ENCODE peak calls at places on chromosomes 6 and 20, in four cellular contexts. One of them, this sample, is unnamed.

GRCh38 chr6:148342146-148343027 is at the start of gene SASH1:
- DNase-seq in K562: no peak
- DNase-seq in HepG2: peak; percentile 96
- DNase-seq in HCT116: peak; percentile 62
- DNase-seq in this sample: no peak

GRCh38 chr20:14775778-14776177 is 438.4 kb upstream of the FLRT3 start:
- DNase-seq in HepG2: peak; percentile 64
- DNase-seq in HCT116: peak; percentile 8
- DNase-seq in K562: no peak
- DNase-seq in this sample: no peak

GRCh38 chr6:146551545-146551944 is 7.9 kb downstream of the RAB32 start:
- DNase-seq in K562: no peak
- DNase-seq in HCT116: no peak
- DNase-seq in HepG2: no peak
- DNase-seq in this sample: no peak

GRCh38 chr20:51461306-51461705 is 81.2 kb downstream of the NFATC2 start:
- DNase-seq in HepG2: no peak
- DNase-seq in HCT116: no peak
- DNase-seq in K562: no peak
- DNase-seq in this sample: no peak

GRCh38 chr6:27139753-27140522 is 107.6 kb upstream of the PRSS16 start:
- DNase-seq in K562: peak; percentile 24
- DNase-seq in HepG2: no peak
- DNase-seq in HCT116: no peak
- DNase-seq in this sample: no peak

GRCh38 chr6:165677091-165677490 is 14.1 kb upstream of the PDE10A start:
- DNase-seq in HepG2: no peak
- DNase-seq in K562: no peak
- DNase-seq in HCT116: no peak
- DNase-seq in this sample: no peak

GRCh38 chr6:5529733-5530132 is 268.4 kb downstream of the FARS2 start:
- DNase-seq in HCT116: no peak
- DNase-seq in K562: no peak
- DNase-seq in HepG2: no peak
- DNase-seq in this sample: no peak

GRCh38 chr6:34179106-34179720 is 33.3 kb upstream of the GRM4 start:
- DNase-seq in HCT116: no peak
- DNase-seq in HepG2: no peak
- DNase-seq in K562: no peak
- DNase-seq in this sample: no peak

GRCh38 chr6:150557043-150557599 is 42.6 kb upstream of the PLEKHG1 start:
- DNase-seq in K562: no peak
- DNase-seq in HCT116: no peak
- DNase-seq in HepG2: no peak
- DNase-seq in this sample: no peak

GRCh38 chr20:46206025-46206424 is 87.9 kb downstream of the CD40 start:
- DNase-seq in HCT116: no peak
- DNase-seq in HepG2: no peak
- DNase-seq in K562: peak; percentile 35
- DNase-seq in this sample: peak; percentile 25

GRCh38 chr6:19691465-19692167 is 145.6 kb upstream of the ID4 start:
- DNase-seq in K562: no peak
- DNase-seq in HepG2: no peak
- DNase-seq in HCT116: no peak
- DNase-seq in this sample: no peak

GRCh38 chr6:118902731-118903130 is 8.8 kb downstream of the ASF1A start:
- DNase-seq in HCT116: no peak
- DNase-seq in HepG2: no peak
- DNase-seq in K562: no peak
- DNase-seq in this sample: no peak

GRCh38 chr6:31791324-31792089 is 4.0 kb downstream of the VARS1 start:
- DNase-seq in HepG2: peak; percentile 65
- DNase-seq in K562: peak; percentile 84
- DNase-seq in HCT116: no peak
- DNase-seq in this sample: no peak

GRCh38 chr20:21564127-21564773 is 50.4 kb upstream of the NKX2-2 start:
- DNase-seq in HCT116: no peak
- DNase-seq in HepG2: peak; percentile 84
- DNase-seq in K562: no peak
- DNase-seq in this sample: no peak

GRCh38 chr6:14559754-14560527 is 442.4 kb downstream of the CD83 start:
- DNase-seq in HCT116: no peak
- DNase-seq in K562: no peak
- DNase-seq in HepG2: no peak
- DNase-seq in this sample: no peak

DNA sequence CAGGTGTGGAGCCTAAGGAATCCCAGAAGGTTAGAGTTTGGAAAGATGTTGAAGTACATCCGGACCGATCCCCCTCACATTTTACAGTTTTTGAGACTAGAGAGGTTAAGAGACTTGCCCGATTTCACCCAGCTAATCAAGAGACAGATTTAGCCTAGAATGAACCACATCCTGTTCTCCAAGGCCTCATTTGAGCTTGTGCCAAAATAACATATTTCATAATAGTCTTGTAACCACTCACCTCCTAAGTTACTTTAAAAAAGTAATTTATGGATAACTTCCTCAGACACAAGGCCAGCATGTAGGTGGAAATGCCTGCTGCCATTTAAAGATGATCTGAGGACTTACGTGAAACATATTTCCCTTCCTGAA is 39.8 kb upstream of the ARHGAP18 start:
- DNase-seq in K562: no peak
- DNase-seq in HepG2: no peak
- DNase-seq in HCT116: peak; percentile 82
- DNase-seq in this sample: no peak
- TF ChIP-seq POLR2AphosphoS5 in K562: no peak
- TF ChIP-seq POLR2AphosphoS5 in HepG2: no peak
- TF ChIP-seq POLR2AphosphoS5 in HCT116: no peak
- TF ChIP-seq POLR2AphosphoS5 in this sample: no peak

GRCh38 chr6:7917729-7918128 is 7.1 kb upstream of the TXNDC5 start:
- DNase-seq in HepG2: peak; percentile 71
- DNase-seq in K562: no peak
- DNase-seq in HCT116: no peak
- DNase-seq in this sample: no peak
- TF ChIP-seq TCF7L2 in HepG2: no peak
- TF ChIP-seq TCF7L2 in K562: no peak
- TF ChIP-seq TCF7L2 in HCT116: no peak
- TF ChIP-seq TCF7L2 in this sample: no peak

GRCh38 chr6:192313-192664 is 100.0 kb upstream of the DUSP22 start:
- DNase-seq in HCT116: no peak
- DNase-seq in K562: no peak
- DNase-seq in HepG2: no peak
- DNase-seq in this sample: no peak

GRCh38 chr6:191487-192312 is 100.6 kb upstream of the DUSP22 start:
- DNase-seq in HCT116: no peak
- DNase-seq in K562: no peak
- DNase-seq in HepG2: no peak
- DNase-seq in this sample: no peak

GRCh38 chr6:189676-190075 is 102.6 kb upstream of the DUSP22 start:
- DNase-seq in HepG2: no peak
- DNase-seq in HCT116: no peak
- DNase-seq in K562: no peak
- DNase-seq in this sample: no peak

GRCh38 chr6:188821-189655 is 103.2 kb upstream of the DUSP22 start:
- DNase-seq in HepG2: peak; percentile 90
- DNase-seq in HCT116: peak; percentile 72
- DNase-seq in K562: peak; percentile 84
- DNase-seq in this sample: peak; percentile 64

DNA sequence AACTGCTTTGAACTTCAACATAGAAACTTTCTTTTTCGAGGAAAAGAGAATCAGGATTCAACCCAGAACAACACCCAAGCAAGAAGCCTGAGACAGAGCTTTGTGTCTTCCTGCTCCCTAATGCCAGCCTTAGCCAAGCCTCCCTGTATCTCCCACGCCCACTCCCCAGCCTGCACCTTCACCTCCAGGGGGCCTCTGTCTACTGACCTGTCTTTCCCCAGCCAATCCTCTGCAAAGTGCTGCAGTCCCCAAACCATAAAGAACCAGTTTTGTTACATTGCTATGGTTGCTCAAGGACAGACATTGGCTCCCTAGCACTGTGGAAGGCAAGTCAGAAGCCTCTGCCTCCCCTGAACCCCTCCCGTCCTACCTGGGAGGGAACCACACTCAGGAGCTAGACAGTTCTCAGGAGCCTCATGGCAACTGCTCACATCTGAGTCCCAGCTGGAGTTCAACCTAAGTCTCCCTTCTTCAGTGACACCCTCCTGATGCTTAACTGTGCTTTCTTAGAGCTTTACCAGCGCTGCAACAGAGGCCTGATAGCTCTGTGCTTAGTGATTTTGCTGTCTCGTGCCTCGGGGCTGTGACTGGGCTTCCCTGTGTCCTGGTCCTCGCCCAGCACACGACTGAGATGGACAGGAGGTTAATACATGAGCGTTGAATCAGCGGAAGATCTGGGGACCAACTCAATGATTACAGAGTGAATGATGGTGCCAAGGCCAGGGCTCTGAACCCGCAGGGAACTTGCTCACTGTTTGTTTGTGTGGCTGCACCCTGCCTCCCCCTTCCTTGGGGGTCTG is 101.5 kb upstream of the DUSP22 start:
- DNase-seq in K562: no peak
- DNase-seq in HepG2: peak; percentile 33
- DNase-seq in HCT116: no peak
- DNase-seq in this sample: no peak
- H3K4me1 ChIP-seq in K562: no peaks in the 10 kb centered on the region
- H3K4me1 ChIP-seq in HepG2: peaks cover 51% of the 10 kb centered on the region
- H3K4me1 ChIP-seq in HCT116: no peaks in the 10 kb centered on the region
- H3K4me1 ChIP-seq in this sample: no peaks in the 10 kb centered on the region

DNA sequence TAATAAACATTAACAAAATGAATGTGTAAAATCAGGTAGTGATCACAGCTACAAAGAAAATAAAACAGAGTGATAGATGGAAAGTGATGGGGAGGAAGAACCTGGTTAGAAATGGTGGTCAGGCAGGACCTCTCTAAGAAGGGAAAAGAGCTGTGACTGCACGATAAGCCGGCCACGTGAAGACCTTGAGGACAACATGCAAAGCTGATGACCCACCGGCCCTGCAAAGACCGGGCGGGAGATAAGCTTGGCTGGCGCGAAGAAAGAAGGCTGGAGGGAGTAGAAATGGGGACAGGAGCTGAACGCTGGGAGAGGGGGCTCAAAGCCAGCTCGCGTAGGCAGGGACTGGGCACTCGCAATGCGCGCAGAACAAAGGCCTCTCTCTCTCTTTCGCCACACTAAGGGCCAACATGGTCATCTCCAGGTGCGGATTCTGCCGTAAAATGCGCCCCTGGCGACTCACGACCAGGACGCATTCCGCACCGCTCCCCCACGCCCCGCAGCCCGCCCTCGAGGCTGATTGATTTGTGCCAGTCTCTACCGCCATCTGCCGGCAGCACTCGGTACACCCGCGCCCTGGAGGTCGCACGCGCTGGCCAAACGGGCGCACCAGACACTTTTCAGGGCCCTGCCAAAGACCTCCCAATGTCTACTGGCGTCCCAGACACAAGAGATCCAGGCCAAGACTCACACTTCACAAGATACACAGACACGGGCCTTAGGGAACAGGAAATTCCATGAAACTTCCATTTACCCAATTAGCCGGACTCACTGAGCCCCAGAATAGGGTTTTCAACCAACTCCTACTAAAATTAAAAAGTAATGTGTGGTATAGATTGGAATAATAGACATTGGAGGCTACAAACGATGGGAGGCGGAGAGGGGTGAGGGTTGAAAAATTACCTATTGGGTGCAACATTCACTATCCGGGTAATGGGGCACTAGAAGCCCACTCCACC is 9.4 kb downstream of the DEFB132 start:
- DNase-seq in K562: peak; percentile 90
- DNase-seq in HepG2: peak; percentile 92
- DNase-seq in HCT116: peak; percentile 65
- DNase-seq in this sample: no peak
- TF ChIP-seq POLR2AphosphoS5 in K562: no peak
- TF ChIP-seq POLR2AphosphoS5 in HepG2: peak; percentile 66
- TF ChIP-seq POLR2AphosphoS5 in HCT116: peak; percentile 51
- TF ChIP-seq POLR2AphosphoS5 in this sample: no peak

GRCh38 chr20:50055524-50056083 is 57.3 kb downstream of the UBE2V1 start:
- DNase-seq in HCT116: no peak
- DNase-seq in K562: no peak
- DNase-seq in HepG2: no peak
- DNase-seq in this sample: no peak
- TF ChIP-seq TCF7L2 in HCT116: no peak
- TF ChIP-seq TCF7L2 in K562: no peak
- TF ChIP-seq TCF7L2 in HepG2: no peak
- TF ChIP-seq TCF7L2 in this sample: no peak

GRCh38 chr20:34015401-34016335 is 22.0 kb downstream of the RALY start:
- DNase-seq in K562: no peak
- DNase-seq in HCT116: no peak
- DNase-seq in HepG2: no peak
- DNase-seq in this sample: no peak

GRCh38 chr20:34014878-34015277 is 21.2 kb downstream of the RALY start:
- DNase-seq in HepG2: no peak
- DNase-seq in K562: no peak
- DNase-seq in HCT116: no peak
- DNase-seq in this sample: no peak

GRCh38 chr20:34018166-34018565 is 24.5 kb downstream of the RALY start:
- DNase-seq in K562: no peak
- DNase-seq in HCT116: no peak
- DNase-seq in HepG2: no peak
- DNase-seq in this sample: no peak

GRCh38 chr20:34017610-34018009 is 23.9 kb downstream of the RALY start:
- DNase-seq in HepG2: no peak
- DNase-seq in HCT116: no peak
- DNase-seq in K562: no peak
- DNase-seq in this sample: no peak

GRCh38 chr20:34016736-34017135 is 23.0 kb downstream of the RALY start:
- DNase-seq in HepG2: no peak
- DNase-seq in HCT116: no peak
- DNase-seq in K562: no peak
- DNase-seq in this sample: no peak
- H3K4me1 ChIP-seq in HepG2: peaks cover 68% of the 10 kb centered on the region
- H3K4me1 ChIP-seq in HCT116: no peaks in the 10 kb centered on the region
- H3K4me1 ChIP-seq in K562: peaks cover 14% of the 10 kb centered on the region
- H3K4me1 ChIP-seq in this sample: peaks cover 10% of the 10 kb centered on the region